ENCODE peak calls at places on chromosome 9, in nine cellular contexts. One of them, this sample, is unnamed.

GRCh38 chr9:34592895-34593601 is 3.5 kb upstream of the CNTFR start:
- DNase-seq in cardiac fibroblast: peak; percentile 33
- DNase-seq in gastrocnemius medialis: peak; percentile 94
- DNase-seq in endothelial cell: no peak
- DNase-seq in LoVo: no peak
- DNase-seq in activated gamma-delta T cell: no peak
- DNase-seq in AG04449: no peak
- DNase-seq in PC-3: peak; percentile 12
- DNase-seq in T-helper 9 cell: no peak
- DNase-seq in this sample: peak; percentile 91

GRCh38 chr9:136562746-136563506 is 17.1 kb upstream of the NOTCH1 start:
- DNase-seq in AG04449: no peak
- DNase-seq in cardiac fibroblast: no peak
- DNase-seq in endothelial cell: no peak
- DNase-seq in gastrocnemius medialis: no peak
- DNase-seq in LoVo: no peak
- DNase-seq in activated gamma-delta T cell: no peak
- DNase-seq in T-helper 9 cell: no peak
- DNase-seq in PC-3: no peak
- DNase-seq in this sample: peak; percentile 82

GRCh38 chr9:8717146-8717545 is 917.6 kb upstream of the DMAC1 start:
- DNase-seq in T-helper 9 cell: no peak
- DNase-seq in LoVo: no peak
- DNase-seq in activated gamma-delta T cell: no peak
- DNase-seq in cardiac fibroblast: no peak
- DNase-seq in AG04449: no peak
- DNase-seq in gastrocnemius medialis: no peak
- DNase-seq in endothelial cell: no peak
- DNase-seq in PC-3: no peak
- DNase-seq in this sample: no peak

GRCh38 chr9:129496187-129497063 is 124.5 kb downstream of the C9orf50 start:
- DNase-seq in cardiac fibroblast: peak; percentile 97
- DNase-seq in endothelial cell: peak; percentile 86
- DNase-seq in PC-3: peak; percentile 81
- DNase-seq in T-helper 9 cell: peak; percentile 71
- DNase-seq in activated gamma-delta T cell: peak; percentile 60
- DNase-seq in AG04449: no peak
- DNase-seq in LoVo: peak; percentile 67
- DNase-seq in gastrocnemius medialis: peak; percentile 91
- DNase-seq in this sample: peak; percentile 96

GRCh38 chr9:98860871-98861293 is 53.4 kb downstream of the GALNT12 start:
- DNase-seq in cardiac fibroblast: peak; percentile 93
- DNase-seq in activated gamma-delta T cell: no peak
- DNase-seq in PC-3: peak; percentile 70
- DNase-seq in AG04449: peak; percentile 73
- DNase-seq in LoVo: peak; percentile 32
- DNase-seq in endothelial cell: peak; percentile 24
- DNase-seq in gastrocnemius medialis: peak; percentile 48
- DNase-seq in T-helper 9 cell: no peak
- DNase-seq in this sample: no peak

GRCh38 chr9:89483592-89484474 is 14.1 kb downstream of the SEMA4D start:
- DNase-seq in PC-3: no peak
- DNase-seq in AG04449: no peak
- DNase-seq in activated gamma-delta T cell: peak; percentile 59
- DNase-seq in T-helper 9 cell: peak; percentile 61
- DNase-seq in gastrocnemius medialis: peak; percentile 43
- DNase-seq in endothelial cell: no peak
- DNase-seq in LoVo: no peak
- DNase-seq in cardiac fibroblast: no peak
- DNase-seq in this sample: peak; percentile 84

GRCh38 chr9:80649001-80649420 is 1040.3 kb downstream of the TLE1 start:
- DNase-seq in PC-3: peak; percentile 48
- DNase-seq in AG04449: peak; percentile 74
- DNase-seq in T-helper 9 cell: no peak
- DNase-seq in activated gamma-delta T cell: no peak
- DNase-seq in endothelial cell: no peak
- DNase-seq in cardiac fibroblast: peak; percentile 90
- DNase-seq in gastrocnemius medialis: peak; percentile 16
- DNase-seq in LoVo: no peak
- DNase-seq in this sample: no peak

GRCh38 chr9:23826120-23826629 is at the start of gene ELAVL2:
- DNase-seq in gastrocnemius medialis: peak; percentile 79
- DNase-seq in PC-3: peak; percentile 98
- DNase-seq in AG04449: peak; percentile 64
- DNase-seq in activated gamma-delta T cell: no peak
- DNase-seq in cardiac fibroblast: peak; percentile 87
- DNase-seq in T-helper 9 cell: no peak
- DNase-seq in LoVo: no peak
- DNase-seq in endothelial cell: peak; percentile 97
- DNase-seq in this sample: peak; percentile 76

GRCh38 chr9:125397736-125398135 is 136.1 kb downstream of the GAPVD1 start:
- DNase-seq in cardiac fibroblast: no peak
- DNase-seq in endothelial cell: no peak
- DNase-seq in gastrocnemius medialis: no peak
- DNase-seq in activated gamma-delta T cell: no peak
- DNase-seq in AG04449: no peak
- DNase-seq in T-helper 9 cell: no peak
- DNase-seq in LoVo: no peak
- DNase-seq in PC-3: no peak
- DNase-seq in this sample: no peak

GRCh38 chr9:95165004-95165403 is 152.5 kb downstream of the FANCC start:
- DNase-seq in AG04449: no peak
- DNase-seq in activated gamma-delta T cell: no peak
- DNase-seq in T-helper 9 cell: no peak
- DNase-seq in PC-3: no peak
- DNase-seq in gastrocnemius medialis: no peak
- DNase-seq in LoVo: no peak
- DNase-seq in cardiac fibroblast: no peak
- DNase-seq in endothelial cell: no peak
- DNase-seq in this sample: no peak

GRCh38 chr9:75265525-75265972 is 177.2 kb downstream of the OSTF1 start:
- DNase-seq in endothelial cell: peak; percentile 52
- DNase-seq in LoVo: peak; percentile 50
- DNase-seq in cardiac fibroblast: peak; percentile 57
- DNase-seq in T-helper 9 cell: peak; percentile 23
- DNase-seq in AG04449: no peak
- DNase-seq in gastrocnemius medialis: no peak
- DNase-seq in PC-3: peak; percentile 56
- DNase-seq in activated gamma-delta T cell: no peak
- DNase-seq in this sample: no peak

GRCh38 chr9:37963936-37964739 is 60.2 kb upstream of the SLC25A51 start:
- DNase-seq in T-helper 9 cell: no peak
- DNase-seq in gastrocnemius medialis: no peak
- DNase-seq in activated gamma-delta T cell: no peak
- DNase-seq in endothelial cell: no peak
- DNase-seq in cardiac fibroblast: peak; percentile 95
- DNase-seq in PC-3: peak; percentile 87
- DNase-seq in AG04449: peak; percentile 94
- DNase-seq in LoVo: peak; percentile 58
- DNase-seq in this sample: peak; percentile 91

GRCh38 chr9:136629879-136630661 is 32.6 kb upstream of the EGFL7 start:
- DNase-seq in activated gamma-delta T cell: peak; percentile 30
- DNase-seq in T-helper 9 cell: peak; percentile 41
- DNase-seq in endothelial cell: peak; percentile 86
- DNase-seq in PC-3: peak; percentile 39
- DNase-seq in LoVo: no peak
- DNase-seq in AG04449: no peak
- DNase-seq in gastrocnemius medialis: no peak
- DNase-seq in cardiac fibroblast: peak; percentile 63
- DNase-seq in this sample: peak; percentile 88

GRCh38 chr9:109576762-109577161 is 78.7 kb upstream of the PTPN3 start:
- DNase-seq in LoVo: no peak
- DNase-seq in endothelial cell: no peak
- DNase-seq in PC-3: no peak
- DNase-seq in AG04449: no peak
- DNase-seq in T-helper 9 cell: no peak
- DNase-seq in cardiac fibroblast: no peak
- DNase-seq in activated gamma-delta T cell: no peak
- DNase-seq in gastrocnemius medialis: no peak
- DNase-seq in this sample: no peak

GRCh38 chr9:109742759-109743388 is 37.1 kb upstream of the PALM2AKAP2 start:
- DNase-seq in activated gamma-delta T cell: no peak
- DNase-seq in gastrocnemius medialis: no peak
- DNase-seq in cardiac fibroblast: peak; percentile 49
- DNase-seq in endothelial cell: no peak
- DNase-seq in LoVo: no peak
- DNase-seq in PC-3: no peak
- DNase-seq in AG04449: no peak
- DNase-seq in T-helper 9 cell: no peak
- DNase-seq in this sample: no peak

GRCh38 chr9:105063665-105064247 is 135.8 kb upstream of the ABCA1 start:
- DNase-seq in T-helper 9 cell: no peak
- DNase-seq in gastrocnemius medialis: peak; percentile 31
- DNase-seq in endothelial cell: no peak
- DNase-seq in cardiac fibroblast: peak; percentile 81
- DNase-seq in AG04449: peak; percentile 93
- DNase-seq in activated gamma-delta T cell: no peak
- DNase-seq in PC-3: peak; percentile 37
- DNase-seq in LoVo: no peak
- DNase-seq in this sample: no peak